ENCODE peak calls at places on chromosome 15, in ten cellular contexts. S, P, Y, W, B, T, L, I, A and Z are unnamed samples. For H3K4me1 and H3K27me3, the result is how much of the 10 kb centered on the place peaks cover.

GRCh38 chr15:85108136-85108535 is 126.5 kb downstream of the PDE8A start:
- DNase-seq in W (no peak), P (no peak), B (no peak), A (no peak), I (no peak), S (no peak), T (no peak), Y (peak), L (no peak), Z (no peak)

GRCh38 chr15:49863431-49864205 is 242.8 kb downstream of the DTWD1 start:
- DNase-seq in A (no peak), L (no peak), W (no peak), S (no peak), B (no peak), T (no peak), Y (no peak), P (no peak), I (no peak), Z (no peak)

GRCh38 chr15:84949043-84949442 is 32.6 kb upstream of the PDE8A start:
- DNase-seq in L (no peak), P (no peak), W (peak), S (no peak), B (no peak), Y (no peak), A (no peak), T (no peak), I (no peak), Z (no peak)

GRCh38 chr15:22963546-22964125 is 16.5 kb downstream of the CYFIP1 start:
- DNase-seq in S (no peak), A (no peak), Y (no peak), P (no peak), B (peak), I (no peak), T (no peak), L (no peak), W (peak), Z (no peak)

GRCh38 chr15:22831473-22831872 is 7.0 kb upstream of the NIPA2 start:
- DNase-seq in A (no peak), T (no peak), P (no peak), Y (no peak), L (no peak), B (no peak), S (no peak), W (no peak), I (no peak), Z (no peak)

GRCh38 chr15:89068325-89068784 is 19.9 kb upstream of the ABHD2 start:
- DNase-seq in P (no peak), W (no peak), S (no peak), A (no peak), I (no peak), L (peak), T (peak), Y (no peak), B (no peak), Z (peak)

GRCh38 chr15:64776402-64776786 is 1.0 kb upstream of the RBPMS2 start:
- DNase-seq in S (peak), Y (no peak), L (no peak), T (no peak), W (peak), I (no peak), B (no peak), A (no peak), P (no peak), Z (no peak)

GRCh38 chr15:29090617-29091466 is 178.8 kb downstream of the NSMCE3 start:
- DNase-seq in B (peak), A (no peak), W (peak), L (peak), S (no peak), Y (no peak), I (no peak), P (no peak), T (no peak), Z (no peak)

GRCh38 chr15:38005949-38006800 is 71.7 kb downstream of the TMCO5A start:
- DNase-seq in Y (no peak), W (no peak), B (no peak), S (no peak), T (no peak), A (no peak), L (no peak), P (no peak), I (no peak), Z (no peak)

GRCh38 chr15:62588930-62589655 is 424.0 kb upstream of the C2CD4B start:
- DNase-seq in S (no peak), L (no peak), B (peak), W (no peak), I (no peak), P (no peak), A (no peak), Y (no peak), T (no peak), Z (no peak)

GRCh38 chr15:22878103-22878502 is 39.6 kb downstream of the NIPA2 start:
- DNase-seq in A (no peak), W (no peak), I (no peak), B (peak), P (no peak), T (no peak), Y (no peak), L (no peak), S (no peak), Z (no peak)

GRCh38 chr15:82930466-82930865 is 22.1 kb downstream of the HOMER2 start:
- DNase-seq in L (no peak), B (no peak), S (no peak), T (no peak), W (no peak), I (no peak), Y (no peak), P (no peak), A (no peak), Z (no peak)

GRCh38 chr15:39255760-39256159 is 325.1 kb upstream of the THBS1 start:
- DNase-seq in S (no peak), B (no peak), L (no peak), I (no peak), A (no peak), P (no peak), T (no peak), Y (no peak), W (no peak), Z (no peak)

GRCh38 chr15:57149196-57149595 is 227.1 kb upstream of the CGNL1 start:
- DNase-seq in T (no peak), I (no peak), S (no peak), P (no peak), W (no peak), A (no peak), L (no peak), B (no peak), Y (no peak), Z (no peak)

GRCh38 chr15:61700803-61701202 is 359.4 kb downstream of the VPS13C start:
- DNase-seq in T (no peak), A (no peak), W (no peak), I (no peak), Y (peak), L (no peak), P (no peak), B (no peak), S (no peak), Z (no peak)

GRCh38 chr15:74240897-74241614 is 4.9 kb downstream of the CCDC33 start:
- DNase-seq in B (no peak), I (no peak), W (no peak), P (no peak), S (no peak), T (no peak), L (no peak), Y (no peak), A (no peak), Z (no peak)

GRCh38 chr15:40295870-40296560 is 11.7 kb downstream of the PLCB2 start:
- DNase-seq in A (no peak), W (peak), I (no peak), Y (no peak), S (no peak), T (no peak), B (no peak), P (no peak), L (no peak), Z (no peak)

GRCh38 chr15:64096486-64097431 is 977 bp downstream of the SNX1 start:
- DNase-seq in S (no peak), Y (no peak), W (no peak), P (no peak), A (no peak), T (no peak), B (peak), I (no peak), L (peak), Z (no peak)

GRCh38 chr15:34984884-34985630 is 3.0 kb downstream of the ZNF770 start:
- DNase-seq in T (no peak), S (no peak), I (no peak), L (peak), Y (no peak), A (no peak), B (no peak), W (no peak), P (no peak), Z (no peak)

GRCh38 chr15:37682304-37682703 is 252.1 kb upstream of the TMCO5A start:
- DNase-seq in Y (no peak), I (no peak), S (no peak), W (no peak), P (no peak), B (no peak), L (no peak), A (no peak), T (no peak), Z (no peak)

GRCh38 chr15:64460737-64461576 is 579 bp downstream of the ZNF609 start:
- DNase-seq in S (no peak), P (no peak), L (peak), W (peak), B (peak), A (no peak), Y (no peak), I (peak), T (no peak), Z (peak)

GRCh38 chr15:63968122-63968524 is 78.2 kb downstream of the DAPK2 start:
- DNase-seq in W (no peak), B (no peak), P (no peak), I (peak), S (no peak), Y (no peak), T (no peak), A (no peak), L (no peak), Z (no peak)

GRCh38 chr15:26630857-26631256 is 142.0 kb downstream of the GABRB3 start:
- DNase-seq in L (no peak), S (no peak), B (no peak), Y (peak), A (no peak), I (no peak), W (no peak), T (no peak), P (no peak), Z (no peak)

GRCh38 chr15:70447927-70448698 is 315.2 kb downstream of the UACA start:
- DNase-seq in A (no peak), Y (no peak), P (peak), W (no peak), I (peak), B (peak), L (peak), S (no peak), T (no peak), Z (no peak)

GRCh38 chr15:38758001-38758400 is 193.4 kb upstream of the RASGRP1 start:
- DNase-seq in L (no peak), Y (no peak), T (no peak), P (no peak), A (no peak), B (peak), I (no peak), W (no peak), S (no peak), Z (no peak)

GRCh38 chr15:67781907-67782559 is 43.3 kb upstream of the SKOR1 start:
- DNase-seq in L (no peak), P (no peak), B (no peak), T (no peak), S (no peak), Y (no peak), W (no peak), I (no peak), A (no peak), Z (no peak)

GRCh38 chr15:69160976-69161877 is 792 bp downstream of the GLCE start:
- DNase-seq in P (peak), L (peak), A (no peak), T (no peak), W (peak), Y (no peak), I (peak), S (peak), B (peak), Z (peak)

GRCh38 chr15:41487802-41488201 is 5.9 kb upstream of the ITPKA start:
- DNase-seq in P (no peak), L (no peak), T (no peak), W (no peak), A (no peak), S (no peak), Y (no peak), B (no peak), I (no peak), Z (no peak)

GRCh38 chr15:81225161-81225671 is 28.5 kb downstream of the IL16 start:
- DNase-seq in A (no peak), I (peak), B (no peak), W (peak), L (no peak), T (no peak), Y (no peak), P (no peak), S (no peak), Z (peak)

GRCh38 chr15:43086551-43086950 is 19.3 kb downstream of the UBR1 start:
- DNase-seq in Y (no peak), B (no peak), S (no peak), A (no peak), W (no peak), I (no peak), P (no peak), L (no peak), T (no peak), Z (no peak)

GRCh38 chr15:43081283-43081682 is 24.6 kb downstream of the UBR1 start:
- DNase-seq in T (no peak), Y (no peak), L (no peak), A (no peak), I (no peak), P (no peak), W (no peak), B (no peak), S (no peak), Z (no peak)

GRCh38 chr15:43091859-43092258 is 14.0 kb downstream of the UBR1 start:
- DNase-seq in Y (no peak), T (no peak), I (no peak), B (no peak), A (no peak), L (no peak), S (no peak), W (no peak), P (no peak), Z (no peak)

GRCh38 chr15:43082509-43082908 is 23.3 kb downstream of the UBR1 start:
- DNase-seq in I (no peak), P (no peak), A (no peak), Y (no peak), W (no peak), B (no peak), S (no peak), T (no peak), L (no peak), Z (no peak)

DNA sequence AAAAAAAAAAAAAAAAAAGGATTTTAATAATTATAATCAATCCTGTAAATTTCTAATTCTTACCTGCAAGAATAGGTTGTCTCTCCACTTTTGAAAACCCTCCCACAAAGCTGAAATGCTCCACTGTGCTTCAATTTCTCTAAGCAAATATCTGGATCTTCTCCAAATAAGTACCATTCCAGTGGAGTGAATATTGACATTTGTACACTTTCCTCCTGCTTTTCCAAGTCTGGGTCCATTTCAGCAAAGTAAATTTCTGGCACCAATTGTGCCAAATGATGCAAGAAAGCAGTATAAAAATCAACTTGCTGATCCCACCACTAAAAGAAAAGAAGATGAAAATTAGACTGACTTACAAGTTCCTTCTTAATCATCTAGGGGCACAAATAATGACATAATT is 19.9 kb downstream of the UBR1 start:
- DNase-seq in W (no peak), I (no peak), B (no peak), L (no peak), A (no peak), Y (no peak), S (no peak), T (no peak), P (no peak), Z (no peak)
- TF ChIP-seq EP300 in W (no peak), I (no peak), B (no peak), L (no peak), A (no peak), Y (no peak), S (no peak), T (no peak), P (no peak), Z (no peak)

DNA sequence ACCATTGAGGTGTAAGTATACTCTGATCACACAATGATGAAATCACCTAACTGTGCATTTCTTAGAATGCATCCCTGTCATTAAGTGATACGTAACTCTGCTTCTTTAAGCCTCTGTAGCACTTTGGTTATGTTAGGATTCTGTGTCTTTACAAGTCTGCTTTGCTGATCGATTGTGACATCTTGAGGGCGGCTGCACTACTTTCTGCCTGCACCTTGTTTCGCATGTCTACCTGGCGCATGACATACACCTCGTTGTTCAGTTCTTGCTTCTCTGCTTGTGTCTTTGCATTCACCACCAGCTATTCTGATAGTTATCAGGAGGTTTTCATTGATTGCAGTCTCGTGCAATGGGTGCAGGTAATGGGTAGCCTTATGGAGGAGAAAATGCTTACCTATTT is 32.7 kb downstream of the IGF1R start:
- DNase-seq in P (no peak), B (no peak), I (no peak), Y (no peak), W (no peak), A (no peak), T (no peak), S (no peak), L (no peak), Z (no peak)
- H3K4me1 ChIP-seq in P (under half), B (under half), I (under half), Y (half or more), W (half or more), A (under half), T (under half), S (under half), L (under half), Z (half or more)

GRCh38 chr15:76058714-76059319 is 968 bp upstream of the TMEM266 start:
- DNase-seq in P (no peak), B (peak), S (no peak), I (no peak), A (no peak), W (no peak), T (peak), Y (no peak), L (peak), Z (no peak)

GRCh38 chr15:76060098-76060989 is 559 bp downstream of the TMEM266 start:
- DNase-seq in A (no peak), S (no peak), T (peak), W (no peak), Y (no peak), I (no peak), L (no peak), P (no peak), B (no peak), Z (no peak)

GRCh38 chr15:76057332-76058000 is 2.3 kb upstream of the TMEM266 start:
- DNase-seq in Y (no peak), L (peak), S (no peak), T (no peak), I (peak), W (no peak), A (no peak), B (peak), P (peak), Z (peak)

GRCh38 chr15:76059320-76060097 is at the start of gene TMEM266:
- DNase-seq in A (no peak), T (no peak), I (peak), P (peak), S (peak), L (peak), B (peak), W (no peak), Y (no peak), Z (no peak)

DNA sequence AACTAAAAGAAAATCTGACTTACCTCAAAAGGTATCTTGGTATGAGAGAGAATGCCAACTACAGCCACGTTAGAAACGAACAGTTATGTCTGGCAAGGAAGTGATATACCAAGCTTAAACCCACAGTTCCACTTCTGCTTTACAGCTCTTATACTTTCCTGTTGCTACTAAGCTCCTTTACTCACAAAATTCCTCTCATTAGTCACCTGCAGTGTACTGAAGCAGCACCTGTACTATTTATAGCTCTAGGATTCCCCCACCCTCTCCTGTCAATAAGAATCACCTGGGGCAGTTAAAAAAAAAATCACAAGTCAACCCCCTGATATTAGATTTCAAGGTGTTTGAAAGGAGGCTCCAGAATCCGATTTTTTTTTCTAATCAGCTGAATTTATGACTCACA is 2.9 kb upstream of the TMEM266 start:
- DNase-seq in S (no peak), B (no peak), W (no peak), P (no peak), Y (no peak), A (no peak), I (no peak), L (no peak), T (peak), Z (no peak)
- H3K27me3 ChIP-seq in S (under half), B (under half), W (under half), P (under half), Y (under half), A (under half), I (half or more), L (under half), T (under half), Z (under half)

GRCh38 chr15:33621156-33621555 is 310.4 kb downstream of the RYR3 start:
- DNase-seq in S (no peak), T (no peak), P (no peak), L (no peak), Y (no peak), I (no peak), A (no peak), W (no peak), B (no peak), Z (no peak)
- TF ChIP-seq EP300 in S (no peak), T (no peak), P (no peak), L (no peak), Y (no peak), I (no peak), A (no peak), W (no peak), B (no peak), Z (no peak)

DNA sequence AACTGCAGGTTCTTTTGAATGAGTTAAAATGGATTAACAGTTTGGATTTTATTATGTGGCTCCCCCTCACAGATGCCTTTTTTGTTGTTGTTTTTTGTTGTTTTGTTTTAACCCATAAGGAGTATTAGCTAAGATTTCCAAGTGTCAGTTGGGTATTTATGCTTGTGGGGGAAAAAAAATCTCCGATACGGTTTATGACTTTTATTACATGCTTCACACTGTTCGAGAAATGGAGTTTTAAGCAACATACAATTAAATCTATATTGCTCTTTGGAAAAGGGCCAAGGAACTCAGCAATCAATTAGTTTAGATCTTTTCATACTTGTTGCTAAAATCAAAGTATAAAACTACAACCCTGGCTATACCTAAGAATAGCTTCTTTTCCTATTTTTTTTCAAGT is 15.9 kb downstream of the NR2F2 start:
- DNase-seq in S (no peak), Y (no peak), B (no peak), W (no peak), P (no peak), I (no peak), L (no peak), A (no peak), T (no peak), Z (no peak)
- H3K4me1 ChIP-seq in S (under half), Y (half or more), B (under half), W (half or more), P (under half), I (under half), L (under half), A (under half), T (under half), Z (under half)

GRCh38 chr15:93028111-93028631 is 60.8 kb downstream of the RGMA start:
- DNase-seq in B (no peak), Y (no peak), W (peak), L (no peak), I (no peak), P (no peak), A (no peak), T (no peak), S (peak), Z (no peak)
- H3K27me3 ChIP-seq in B (under half), Y (under half), W (under half), L (under half), I (under half), P (under half), A (under half), T (under half), S (under half), Z (under half)

GRCh38 chr15:77499087-77499765 is 78.5 kb downstream of the HMG20A start:
- DNase-seq in W (no peak), I (no peak), T (no peak), S (no peak), Y (no peak), A (no peak), L (no peak), B (peak), P (no peak), Z (no peak)
- TF ChIP-seq EP300 in W (no peak), I (no peak), T (no peak), S (no peak), Y (no peak), A (no peak), L (no peak), B (no peak), P (no peak), Z (no peak)